ENCODE peak calls at places on chromosomes 7 and 10, in four cellular contexts. B is sigmoid colon, U is cardiac muscle cell, G is IMR-90. V is an unnamed sample.

GRCh38 chr10:95266674-95267095 is 24.1 kb downstream of the PDLIM1 start:
- DNase-seq in B (no peak), G (peak; percentile 88), U (no peak), V (no peak)

GRCh38 chr10:127252818-127253217 is 56.4 kb upstream of the INSYN2A start:
- DNase-seq in B (no peak), U (no peak), G (no peak), V (no peak)

GRCh38 chr7:89887489-89887888 is 266.8 kb upstream of the STEAP1 start:
- DNase-seq in G (no peak), U (no peak), B (no peak), V (no peak)

GRCh38 chr10:132643709-132644543 is 106.3 kb downstream of the INPP5A start:
- DNase-seq in U (no peak), B (peak; percentile 62), G (no peak), V (peak; percentile 48)

GRCh38 chr10:112958275-112958995 is 8.4 kb downstream of the TCF7L2 start:
- DNase-seq in G (peak; percentile 97), U (no peak), B (no peak), V (no peak)

GRCh38 chr7:66950763-66951162 is 29.7 kb downstream of the TMEM248 start:
- DNase-seq in U (no peak), G (peak; percentile 15), B (no peak), V (no peak)

GRCh38 chr7:43572516-43573049 is 10.3 kb upstream of the STK17A start:
- DNase-seq in B (peak; percentile 69), G (peak; percentile 100), U (no peak), V (no peak)

GRCh38 chr10:56319386-56319785 is 41.7 kb downstream of the ZWINT start:
- DNase-seq in B (no peak), U (no peak), G (peak; percentile 76), V (no peak)

GRCh38 chr7:129188372-129188891 is at the start of gene SMO:
- DNase-seq in G (peak; percentile 39), B (peak; percentile 81), U (peak; percentile 96), V (peak; percentile 51)

GRCh38 chr10:15083674-15084501 is 4.7 kb downstream of the ACBD7 start:
- DNase-seq in B (no peak), G (no peak), U (no peak), V (no peak)

GRCh38 chr10:21675157-21675796 is 141.2 kb downstream of the MLLT10 start:
- DNase-seq in G (peak; percentile 29), B (no peak), U (peak; percentile 41), V (peak; percentile 50)
- TF ChIP-seq CTCF in G (peak; percentile 49), B (peak; percentile 23), U (peak; percentile 85), V (peak; percentile 89)

GRCh38 chr7:53094827-53095226 is 59.4 kb downstream of the POM121L12 start:
- DNase-seq in B (no peak), G (no peak), U (peak; percentile 78), V (no peak)

GRCh38 chr7:53095731-53096501 is 60.5 kb downstream of the POM121L12 start:
- DNase-seq in B (no peak), G (no peak), U (no peak), V (no peak)

GRCh38 chr7:53094191-53094590 is 58.8 kb downstream of the POM121L12 start:
- DNase-seq in G (no peak), U (no peak), B (no peak), V (no peak)
- TF ChIP-seq CTCF in G (no peak), U (no peak), B (no peak), V (no peak)

DNA sequence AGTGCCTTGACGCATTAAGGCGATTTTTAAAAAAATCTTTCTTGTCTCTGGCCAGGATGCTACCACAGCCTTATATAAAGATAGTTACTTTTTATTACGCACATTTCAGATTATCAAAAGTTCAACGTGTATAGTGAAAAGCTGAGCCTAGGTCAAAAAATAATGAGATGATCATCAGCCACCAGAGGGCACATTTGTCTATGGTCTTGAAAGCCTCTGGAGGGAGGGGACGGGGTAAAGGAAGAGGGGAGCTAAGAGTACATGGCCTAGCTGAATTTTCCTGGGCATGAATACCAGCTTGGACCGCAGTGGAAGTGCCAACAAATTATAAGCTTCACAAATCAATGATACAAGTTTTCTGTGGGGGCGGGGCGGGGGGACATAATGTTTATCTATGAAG is 285.9 kb upstream of the SMIM30 start:
- DNase-seq in U (peak; percentile 38), G (no peak), B (no peak), V (peak; percentile 21)
- TF ChIP-seq CTCF in U (no peak), G (no peak), B (no peak), V (peak; percentile 49)

GRCh38 chr7:6016653-6016966 is 7.5 kb downstream of the AIMP2 start:
- DNase-seq in B (no peak), G (no peak), U (no peak), V (no peak)
- TF ChIP-seq CTCF in B (no peak), G (no peak), U (no peak), V (no peak)

DNA sequence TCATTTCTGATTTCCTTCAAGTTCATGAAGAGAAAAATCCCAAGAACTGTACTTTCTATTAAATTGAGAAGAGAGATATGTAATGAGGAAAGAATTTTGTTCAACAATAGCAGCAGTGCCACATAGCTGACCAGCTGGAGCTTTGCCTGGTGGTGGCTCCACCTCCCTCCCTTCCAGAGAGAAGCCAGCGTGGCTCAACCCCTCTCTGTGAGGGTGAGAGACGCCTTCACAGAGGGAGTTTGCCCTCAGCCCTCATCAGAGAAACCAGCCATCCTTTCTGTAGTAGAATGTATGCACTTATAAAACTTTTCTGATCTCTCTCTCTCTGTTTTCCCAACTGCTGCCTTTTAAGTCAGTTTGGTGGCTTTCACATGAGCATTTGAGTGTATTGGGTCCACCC is 20.5 kb upstream of the COL1A2 start:
- DNase-seq in G (peak; percentile 93), B (peak; percentile 94), U (peak; percentile 45), V (peak; percentile 24)
- TF ChIP-seq CTCF in G (no peak), B (no peak), U (peak; percentile 18), V (no peak)

GRCh38 chr10:89535185-89536012 is at the start of gene SLC16A12:
- DNase-seq in B (no peak), G (no peak), U (peak; percentile 78), V (peak; percentile 66)
- TF ChIP-seq CTCF in B (no peak), G (peak; percentile 1), U (no peak), V (no peak)

DNA sequence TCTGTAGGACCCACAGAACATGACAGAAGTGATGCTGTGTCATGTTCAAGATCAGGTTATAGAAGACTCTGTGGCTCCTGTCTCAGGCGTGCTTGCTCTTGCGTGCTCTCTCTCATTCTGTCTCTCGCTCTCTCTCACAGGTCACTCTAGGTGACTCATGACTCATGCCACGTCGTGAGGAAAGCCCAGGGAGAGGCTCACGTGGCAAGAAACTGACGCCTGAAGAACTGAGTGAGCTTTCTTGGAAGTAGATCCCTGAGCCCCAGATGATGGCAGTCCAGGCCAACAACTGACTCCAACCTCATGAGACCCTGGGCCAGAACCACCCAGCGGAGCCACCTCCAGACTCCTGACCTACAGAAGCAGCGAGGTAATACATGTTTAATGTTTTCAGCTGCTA is 103.3 kb downstream of the DNMBP start:
- DNase-seq in B (peak; percentile 78), G (peak; percentile 96), U (no peak), V (no peak)
- TF ChIP-seq CTCF in B (no peak), G (peak; percentile 51), U (peak; percentile 34), V (no peak)

GRCh38 chr10:44933117-44933450 is 21.9 kb downstream of the TMEM72 start:
- DNase-seq in B (peak; percentile 61), G (no peak), U (no peak), V (no peak)

GRCh38 chr10:44932338-44933116 is 21.4 kb downstream of the TMEM72 start:
- DNase-seq in U (peak; percentile 93), B (peak; percentile 93), G (peak; percentile 81), V (peak; percentile 97)

GRCh38 chr10:44933451-44933850 is 22.3 kb downstream of the TMEM72 start:
- DNase-seq in G (no peak), B (peak; percentile 58), U (no peak), V (no peak)

GRCh38 chr10:44934416-44935200 is 23.5 kb downstream of the TMEM72 start:
- DNase-seq in B (peak; percentile 62), G (no peak), U (no peak), V (no peak)

GRCh38 chr10:44933922-44934321 is 22.8 kb downstream of the TMEM72 start:
- DNase-seq in B (peak; percentile 38), U (no peak), G (no peak), V (no peak)
- TF ChIP-seq CTCF in B (no peak), U (no peak), G (no peak), V (no peak)

GRCh38 chr7:111708072-111708471 is 145.8 kb upstream of the IMMP2L start:
- DNase-seq in U (no peak), B (no peak), G (peak; percentile 18), V (no peak)

GRCh38 chr7:111710839-111711380 is 148.6 kb upstream of the IMMP2L start:
- DNase-seq in B (no peak), U (no peak), G (no peak), V (no peak)

GRCh38 chr7:111705807-111706206 is 143.5 kb upstream of the IMMP2L start:
- DNase-seq in B (no peak), G (no peak), U (no peak), V (no peak)

GRCh38 chr7:111711426-111712065 is 149.3 kb upstream of the IMMP2L start:
- DNase-seq in U (no peak), G (no peak), B (no peak), V (no peak)
- TF ChIP-seq CTCF in U (no peak), G (no peak), B (no peak), V (no peak)

GRCh38 chr10:71970331-71970730 is 6.1 kb downstream of the CHST3 start:
- DNase-seq in G (no peak), U (peak; percentile 43), B (peak; percentile 75), V (peak; percentile 36)
- TF ChIP-seq CTCF in G (peak; percentile 27), U (peak; percentile 16), B (peak; percentile 19), V (no peak)

V was measured in glutamatergic neuron.